ENCODE peak calls at places on chromosomes 5 and 9, in seven cellular contexts. T is DND-41; X is CD4-positive, alpha-beta memory T cell; V is cerebellum; N is substantia nigra; L is cardiac fibroblast; J is AG09309. W is an unnamed sample.

GRCh38 chr5:151139015-151139414 is 18.6 kb downstream of the ANXA6 start:
- DNase-seq in J (no peak), T (no peak), V (no peak), X (no peak), L (no peak), N (no peak), W (no peak)

GRCh38 chr5:91311697-91312501 is 71.2 kb downstream of the ARRDC3 start:
- DNase-seq in X (peak), T (peak), L (peak), J (peak), N (no peak), V (peak), W (peak)

GRCh38 chr5:10304932-10305331 is 2.8 kb downstream of the CMBL start:
- DNase-seq in L (no peak), X (no peak), T (no peak), V (no peak), J (no peak), N (no peak), W (no peak)

GRCh38 chr5:79181419-79182022 is 54.4 kb upstream of the JMY start:
- DNase-seq in T (no peak), X (no peak), J (no peak), N (no peak), V (no peak), L (peak), W (no peak)

GRCh38 chr9:90343360-90343759 is 299.3 kb downstream of the DIRAS2 start:
- DNase-seq in L (no peak), V (no peak), X (no peak), T (no peak), N (no peak), J (no peak), W (no peak)

GRCh38 chr9:127877566-127877998 is at the start of gene AK1:
- DNase-seq in X (no peak), T (no peak), J (no peak), N (peak), L (peak), V (peak), W (peak)

GRCh38 chr9:81964216-81965171 is 21.2 kb downstream of the SPATA31D3 start:
- DNase-seq in T (no peak), L (peak), X (no peak), V (no peak), J (peak), N (no peak), W (no peak)

GRCh38 chr9:129933709-129934586 is 98.7 kb downstream of the USP20 start:
- DNase-seq in V (no peak), L (no peak), X (no peak), J (no peak), T (no peak), N (no peak), W (peak)

GRCh38 chr9:18632624-18633407 is 158.9 kb downstream of the ADAMTSL1 start:
- DNase-seq in N (no peak), V (no peak), L (peak), J (peak), X (no peak), T (no peak), W (no peak)

GRCh38 chr5:133966090-133966489 is 2.3 kb downstream of the C5orf15 start:
- DNase-seq in X (no peak), N (no peak), J (no peak), L (no peak), T (no peak), V (no peak), W (no peak)

GRCh38 chr5:65791721-65792698 is 70.0 kb downstream of the NLN start:
- DNase-seq in X (no peak), J (no peak), V (no peak), L (no peak), N (peak), T (no peak), W (no peak)

GRCh38 chr5:10352404-10353240 is 873 bp upstream of the MARCHF6 start:
- DNase-seq in J (no peak), X (no peak), N (no peak), T (peak), L (no peak), V (no peak), W (no peak)

GRCh38 chr9:126148523-126148870 is 178.1 kb upstream of the MVB12B start:
- DNase-seq in L (no peak), T (no peak), J (no peak), X (no peak), N (no peak), V (no peak), W (no peak)

GRCh38 chr9:31776471-31776870 is 608.0 kb upstream of the ACO1 start:
- DNase-seq in N (no peak), T (no peak), V (no peak), J (no peak), X (no peak), L (no peak), W (no peak)

GRCh38 chr9:37622462-37622861 is 28.3 kb upstream of the FRMPD1 start:
- DNase-seq in J (peak), N (no peak), T (no peak), V (no peak), L (no peak), X (no peak), W (no peak)

GRCh38 chr5:41418220-41419031 is 92.0 kb downstream of the PLCXD3 start:
- DNase-seq in N (no peak), X (no peak), T (no peak), V (no peak), L (no peak), J (no peak), W (no peak)

GRCh38 chr5:127337876-127338275 is 47.3 kb downstream of the MEGF10 start:
- DNase-seq in N (no peak), V (no peak), X (no peak), L (no peak), T (no peak), J (no peak), W (no peak)

GRCh38 chr9:72615931-72616330 is 94.5 kb downstream of the TMC1 start:
- DNase-seq in V (no peak), L (no peak), T (no peak), N (no peak), X (no peak), J (no peak), W (no peak)

GRCh38 chr5:9497347-9497746 is 48.5 kb downstream of the SEMA5A start:
- DNase-seq in L (no peak), N (no peak), X (no peak), V (no peak), J (no peak), T (no peak), W (no peak)

W was measured in cerebellar cortex.